ENCODE peak calls at places on chromosomes 16 and 17, in seven cellular contexts. C, E, W, P, B, Q and V are unnamed samples. For H3K9me3, the result is how much of the 10 kb centered on the place peaks cover.

GRCh38 chr16:10668322-10669045 is 26.2 kb downstream of the TEKT5 start:
- DNase-seq in W (no peak), C (peak), Q (no peak), B (peak), P (no peak), E (no peak), V (no peak)

GRCh38 chr16:19745286-19746018 is 27.4 kb downstream of the IQCK start:
- DNase-seq in B (no peak), Q (no peak), P (no peak), E (no peak), W (no peak), C (no peak), V (no peak)

GRCh38 chr17:50102164-50102991 is 7.2 kb downstream of the PDK2 start:
- DNase-seq in E (no peak), W (peak), C (no peak), P (no peak), B (peak), Q (peak), V (no peak)

GRCh38 chr16:22130528-22130927 is 31.8 kb upstream of the SDR42E2 start:
- DNase-seq in B (no peak), P (no peak), C (no peak), W (no peak), Q (no peak), E (no peak), V (no peak)

GRCh38 chr17:40530531-40530987 is 29.1 kb upstream of the TNS4 start:
- DNase-seq in E (peak), B (no peak), P (no peak), C (no peak), Q (no peak), W (no peak), V (peak)

GRCh38 chr17:48625502-48626201 is 506 bp downstream of the HOXB9 start:
- DNase-seq in E (no peak), Q (no peak), W (peak), C (peak), B (no peak), P (no peak), V (no peak)

GRCh38 chr16:89696598-89697128 is 4.8 kb downstream of the SPATA2L start:
- DNase-seq in P (no peak), Q (no peak), E (no peak), B (no peak), C (no peak), W (no peak), V (peak)

GRCh38 chr16:11871193-11871592 is 19.9 kb upstream of the RSL1D1 start:
- DNase-seq in P (no peak), W (no peak), C (no peak), B (peak), Q (no peak), E (no peak), V (no peak)

GRCh38 chr16:63617990-63618763 is 1503.7 kb downstream of the CDH11 start:
- DNase-seq in E (no peak), P (no peak), B (no peak), C (peak), Q (no peak), W (peak), V (no peak)

GRCh38 chr16:89934611-89935553 is 11.7 kb downstream of the TUBB3 start:
- DNase-seq in Q (no peak), E (no peak), P (no peak), B (no peak), C (no peak), W (no peak), V (no peak)

GRCh38 chr17:55159251-55159650 is 105.5 kb upstream of the HLF start:
- DNase-seq in E (no peak), B (no peak), W (no peak), C (no peak), Q (no peak), P (no peak), V (no peak)

GRCh38 chr16:1696863-1697262 is 9.1 kb upstream of the MAPK8IP3 start:
- DNase-seq in B (no peak), E (no peak), C (no peak), P (no peak), Q (no peak), W (no peak), V (no peak)

GRCh38 chr17:2335726-2336214 is 487 bp downstream of the TSR1 start:
- DNase-seq in C (no peak), W (no peak), E (peak), P (no peak), B (no peak), Q (no peak), V (peak)

GRCh38 chr16:27566417-27566816 is 16.5 kb downstream of the KATNIP start:
- DNase-seq in B (no peak), E (no peak), C (no peak), P (no peak), Q (no peak), W (no peak), V (peak)

GRCh38 chr17:57783338-57783742 is 38.2 kb upstream of the CCDC182 start:
- DNase-seq in Q (peak), E (peak), B (peak), C (peak), P (no peak), W (peak), V (peak)

GRCh38 chr17:59151007-59151406 is 4.0 kb downstream of the SKA2 start:
- DNase-seq in P (no peak), W (no peak), E (no peak), C (no peak), B (no peak), Q (no peak), V (no peak)

GRCh38 chr17:66172706-66173223 is 19.2 kb downstream of the CEP112 start:
- DNase-seq in Q (no peak), C (no peak), W (no peak), E (no peak), B (no peak), P (no peak), V (no peak)

GRCh38 chr17:72560303-72561247 is 439.8 kb downstream of the SOX9 start:
- DNase-seq in P (no peak), B (peak), E (no peak), W (peak), C (peak), Q (no peak), V (no peak)

GRCh38 chr17:8632087-8632486 is 1.6 kb upstream of the MYH10 start:
- DNase-seq in W (no peak), Q (no peak), B (peak), C (no peak), E (no peak), P (no peak), V (no peak)

GRCh38 chr17:7392696-7393612 is 1.4 kb downstream of the PLSCR3 start:
- DNase-seq in Q (peak), C (no peak), B (no peak), E (no peak), W (no peak), P (no peak), V (no peak)

GRCh38 chr16:81866820-81867440 is 87.8 kb downstream of the PLCG2 start:
- DNase-seq in E (no peak), B (no peak), P (no peak), W (peak), C (no peak), Q (peak), V (peak)

GRCh38 chr17:36485027-36485426 is 1.5 kb upstream of the ZNHIT3 start:
- DNase-seq in P (no peak), C (no peak), E (no peak), W (no peak), Q (no peak), B (no peak), V (no peak)

GRCh38 chr16:10181196-10182162 is 749 bp downstream of the GRIN2A start:
- DNase-seq in B (peak), E (peak), P (no peak), W (peak), Q (peak), C (peak), V (peak)

GRCh38 chr16:88337021-88337420 is 45.7 kb upstream of the ZNF469 start:
- DNase-seq in W (no peak), P (no peak), C (no peak), B (no peak), Q (no peak), E (no peak), V (no peak)

GRCh38 chr16:1493746-1494094 is 560 bp downstream of the TELO2 start:
- DNase-seq in C (peak), B (no peak), Q (no peak), P (no peak), W (no peak), E (no peak), V (peak)

GRCh38 chr17:32558328-32558955 is 71.6 kb downstream of the CDK5R1 start:
- DNase-seq in E (no peak), Q (no peak), W (no peak), P (no peak), B (no peak), C (no peak), V (no peak)

GRCh38 chr16:73248316-73248715 is 200.4 kb upstream of the ZFHX3 start:
- DNase-seq in P (no peak), C (no peak), W (no peak), E (no peak), B (no peak), Q (no peak), V (no peak)

GRCh38 chr17:164536-165235 is 16.8 kb downstream of the DOC2B start:
- DNase-seq in Q (no peak), B (peak), P (no peak), C (peak), E (peak), W (no peak), V (no peak)

GRCh38 chr17:21525464-21526130 is 149.4 kb downstream of the KCNJ12 start:
- DNase-seq in Q (no peak), W (no peak), B (no peak), P (no peak), C (no peak), E (no peak), V (no peak)

GRCh38 chr16:78249832-78250231 is 150.4 kb downstream of the WWOX start:
- DNase-seq in W (peak), Q (no peak), E (no peak), C (no peak), P (no peak), B (no peak), V (no peak)

GRCh38 chr17:27888945-27889344 is 4.2 kb downstream of the LYRM9 start:
- DNase-seq in C (no peak), Q (no peak), B (peak), P (no peak), W (peak), E (no peak), V (no peak)

GRCh38 chr17:19569785-19570496 is 36.3 kb downstream of the SLC47A1 start:
- DNase-seq in E (no peak), C (no peak), P (no peak), B (no peak), Q (no peak), W (no peak), V (no peak)

GRCh38 chr17:32869345-32870026 is 7.4 kb downstream of the MYO1D start:
- DNase-seq in C (no peak), E (no peak), P (no peak), B (no peak), W (no peak), Q (no peak), V (no peak)

GRCh38 chr17:17303010-17303846 is at the start of gene NT5M:
- DNase-seq in W (peak), Q (peak), E (peak), B (peak), P (no peak), C (peak), V (peak)
- TF ChIP-seq POLR2A in W (peak), Q (peak), E (peak), B (no peak), P (no peak), C (peak), V (no peak)

GRCh38 chr16:35399133-35399532 is 1939.7 kb downstream of the TP53TG3F start:
- DNase-seq in C (no peak), E (no peak), Q (no peak), P (no peak), W (no peak), B (no peak), V (no peak)

DNA sequence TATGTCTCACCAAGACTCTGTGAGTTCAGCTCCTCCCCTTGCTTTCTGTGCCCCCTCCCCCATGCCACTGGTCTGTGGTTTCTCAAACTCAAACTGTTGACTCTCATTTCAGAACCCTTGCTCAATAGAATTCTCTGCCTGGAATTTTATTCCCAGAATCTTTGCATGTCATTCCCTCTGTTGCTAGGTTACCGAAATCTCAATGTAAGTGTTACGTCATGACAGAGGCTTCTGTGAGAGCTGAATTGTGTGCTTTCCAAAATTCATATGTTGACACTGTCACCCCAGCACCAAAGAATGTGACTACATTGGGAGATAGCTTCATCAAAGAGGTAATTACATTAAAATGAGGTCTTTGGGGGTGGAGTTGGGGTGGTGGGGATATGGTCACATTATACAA is 1938.8 kb downstream of the TP53TG3F start:
- DNase-seq in B (no peak), Q (no peak), P (no peak), W (no peak), E (no peak), C (no peak), V (no peak)
- H3K9me3 ChIP-seq in B (half or more), Q (under half), P (under half), W (under half), E (under half), C (under half), V (under half)

DNA sequence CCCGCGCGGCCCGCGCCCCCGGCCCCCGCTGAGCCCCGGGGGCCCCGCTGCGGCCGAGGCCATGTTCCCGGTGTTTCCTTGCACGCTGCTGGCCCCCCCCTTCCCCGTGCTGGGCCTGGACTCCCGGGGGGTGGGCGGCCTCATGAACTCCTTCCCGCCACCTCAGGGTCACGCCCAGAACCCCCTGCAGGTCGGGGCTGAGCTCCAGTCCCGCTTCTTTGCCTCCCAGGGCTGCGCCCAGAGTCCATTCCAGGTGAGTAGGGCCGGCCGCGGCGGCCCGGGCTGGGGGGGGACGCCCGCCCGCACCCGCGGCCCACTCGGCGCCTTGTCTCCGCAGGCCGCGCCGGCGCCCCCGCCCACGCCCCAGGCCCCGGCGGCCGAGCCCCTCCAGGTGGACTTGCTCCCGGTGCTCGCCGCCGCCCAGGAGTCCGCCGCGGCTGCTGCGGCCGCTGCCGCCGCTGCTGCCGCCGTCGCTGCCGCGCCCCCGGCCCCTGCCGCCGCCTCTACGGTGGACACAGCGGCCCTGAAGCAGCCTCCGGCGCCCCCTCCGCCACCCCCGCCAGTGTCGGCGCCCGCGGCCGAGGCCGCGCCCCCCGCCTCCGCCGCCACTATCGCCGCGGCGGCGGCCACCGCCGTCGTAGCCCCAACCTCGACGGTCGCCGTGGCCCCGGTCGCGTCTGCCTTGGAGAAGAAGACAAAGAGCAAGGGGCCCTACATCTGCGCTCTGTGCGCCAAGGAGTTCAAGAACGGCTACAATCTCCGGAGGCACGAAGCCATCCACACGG is 504 bp downstream of the MAZ start:
- DNase-seq in B (peak), Q (peak), C (no peak), P (no peak), E (peak), W (peak), V (peak)
- TF ChIP-seq POLR2A in B (peak), Q (no peak), C (peak), P (no peak), E (no peak), W (peak), V (no peak)

DNA sequence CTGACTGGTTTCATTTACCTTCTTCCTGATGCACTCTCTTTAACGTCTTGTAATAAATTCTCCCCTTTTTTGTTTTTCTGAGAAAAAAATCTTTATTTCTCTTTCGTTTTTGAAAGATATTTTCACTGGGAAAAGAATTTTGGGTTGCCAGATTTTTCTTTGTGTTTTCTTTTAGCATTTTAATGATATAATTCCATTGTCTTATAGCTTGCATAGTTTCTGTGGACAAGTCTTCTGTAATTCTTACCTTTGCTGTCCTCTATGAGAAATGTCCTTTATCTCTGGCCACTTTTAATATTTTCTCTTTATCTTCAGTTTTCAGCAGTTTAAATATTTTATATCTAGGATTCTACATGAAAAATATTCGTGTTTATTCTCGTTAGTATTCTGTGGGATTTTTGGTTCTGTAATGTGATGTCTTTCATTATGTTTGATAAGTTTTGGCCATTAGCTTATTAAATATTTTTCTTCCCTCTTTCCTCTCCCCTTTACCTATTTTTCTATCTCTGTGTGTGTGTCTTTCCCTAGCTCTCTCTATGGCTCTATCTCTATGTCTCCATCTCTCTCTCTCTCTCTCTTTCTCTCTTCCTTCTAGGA is 236.5 kb downstream of the C16orf95 start:
- DNase-seq in B (no peak), E (no peak), C (no peak), P (no peak), Q (no peak), W (no peak), V (no peak)
- H3K9me3 ChIP-seq in B (under half), E (under half), C (half or more), P (under half), Q (under half), W (under half), V (under half)

DNA sequence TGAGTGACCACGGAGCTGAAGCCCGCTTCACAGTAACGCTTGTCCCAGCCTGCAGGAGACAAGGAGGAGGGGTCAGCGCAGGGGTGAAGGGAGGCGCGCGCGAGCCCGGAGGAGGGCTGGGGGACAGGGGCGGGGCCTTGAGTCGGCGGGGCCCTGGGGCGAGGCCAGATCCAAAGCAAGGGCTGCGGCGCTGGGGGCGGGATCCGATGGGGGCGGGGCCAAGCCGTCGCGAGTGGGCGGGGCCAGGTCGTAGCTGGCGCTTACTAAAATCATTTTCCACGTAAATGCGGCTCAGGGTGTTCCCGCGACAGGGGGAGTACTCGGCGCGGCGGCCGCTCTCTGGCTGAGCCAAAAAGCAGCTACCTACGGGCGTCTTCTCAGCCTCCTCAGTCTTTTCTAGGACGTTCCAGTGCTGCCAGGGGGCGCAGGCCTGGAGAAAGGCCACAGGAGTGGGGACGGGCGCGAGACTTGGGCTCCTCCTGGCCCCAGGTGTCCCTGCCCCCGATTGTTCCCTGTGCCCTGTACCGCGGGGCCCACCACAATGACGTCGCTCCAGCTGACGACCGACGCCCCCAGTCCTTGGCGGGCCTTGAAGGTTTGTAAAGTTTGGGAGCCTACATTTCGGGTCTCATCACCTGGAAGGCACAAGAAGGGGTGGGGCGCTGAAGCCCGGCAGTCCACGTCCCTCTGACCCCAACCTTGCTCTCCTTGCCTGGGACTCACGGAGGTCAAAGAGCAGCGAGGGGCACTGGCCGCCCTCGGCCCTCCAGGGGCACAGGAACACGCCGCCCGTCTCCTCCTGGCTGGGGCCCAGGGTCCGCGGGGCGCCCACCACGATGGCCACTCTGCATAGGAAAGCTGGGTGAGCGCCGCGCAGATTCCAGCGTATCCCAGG is 3.9 kb downstream of the ITGA2B start:
- DNase-seq in Q (peak), E (peak), C (peak), B (peak), P (peak), W (peak), V (peak)
- TF ChIP-seq POLR2A in Q (no peak), E (peak), C (peak), B (no peak), P (no peak), W (peak), V (no peak)

GRCh38 chr16:35194681-35195080 is 1735.3 kb downstream of the TP53TG3F start:
- DNase-seq in E (no peak), Q (no peak), W (no peak), C (no peak), B (no peak), P (peak), V (no peak)

GRCh38 chr16:35192993-35193392 is 1733.6 kb downstream of the TP53TG3F start:
- DNase-seq in Q (no peak), W (no peak), C (no peak), B (no peak), E (no peak), P (peak), V (no peak)

GRCh38 chr16:35195173-35195863 is 1735.9 kb downstream of the TP53TG3F start:
- DNase-seq in E (no peak), C (no peak), Q (no peak), P (no peak), W (no peak), B (no peak), V (no peak)

GRCh38 chr16:35195864-35196216 is 1736.4 kb downstream of the TP53TG3F start:
- DNase-seq in W (no peak), Q (no peak), B (no peak), C (no peak), E (no peak), P (peak), V (peak)

DNA sequence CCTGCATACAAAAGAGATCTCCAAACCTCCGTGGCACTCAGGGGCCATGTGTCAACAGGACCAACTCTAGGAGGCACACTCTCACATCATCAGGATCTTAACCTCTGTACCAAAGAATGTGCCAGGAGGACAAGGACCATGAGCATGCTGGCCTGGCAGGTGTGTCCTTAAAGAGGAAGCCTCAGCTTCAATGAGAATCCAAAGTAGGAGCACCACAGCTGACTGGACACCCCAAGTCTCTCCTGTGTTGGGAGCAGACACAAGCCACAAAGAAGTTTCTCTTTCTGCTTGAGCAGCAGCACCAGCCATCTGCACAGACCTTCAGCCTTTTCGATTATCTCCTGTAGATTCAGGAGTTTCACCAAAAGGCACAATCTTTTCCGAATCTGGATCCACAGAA is 1734.5 kb downstream of the TP53TG3F start:
- DNase-seq in E (no peak), Q (no peak), P (peak), W (no peak), B (no peak), C (no peak), V (no peak)
- H3K9me3 ChIP-seq in E (under half), Q (under half), P (under half), W (under half), B (half or more), C (under half), V (half or more)

GRCh38 chr16:70381604-70382342 is 35.1 kb downstream of the DDX19A start:
- DNase-seq in W (no peak), E (no peak), Q (no peak), B (no peak), C (no peak), P (peak), V (no peak)
- TF ChIP-seq POLR2A in W (peak), E (no peak), Q (no peak), B (peak), C (peak), P (no peak), V (no peak)